ENCODE peak calls at places on chromosome 2, in five cellular contexts. X is A549, N is mucosa of descending colon, Q is B cell, K is SK-N-SH. Z is an unnamed sample.

GRCh38 chr2:144583362-144583692 is 63.4 kb upstream of the ZEB2 start:
- DNase-seq in N (no peak), K (no peak), Q (no peak), X (no peak), Z (no peak)

GRCh38 chr2:31770718-31771117 is 190.0 kb upstream of the SRD5A2 start:
- DNase-seq in Q (no peak), N (no peak), K (no peak), X (no peak), Z (no peak)

GRCh38 chr2:1420746-1421480 is 7.7 kb downstream of the TPO start:
- DNase-seq in X (no peak), Q (no peak), N (no peak), K (no peak), Z (no peak)

GRCh38 chr2:7102831-7103230 is 185.6 kb downstream of the RNF144A start:
- DNase-seq in N (no peak), X (no peak), Q (no peak), K (no peak), Z (no peak)

GRCh38 chr2:183224933-183225332 is 100.7 kb downstream of the NUP35 start:
- DNase-seq in K (no peak), Q (no peak), N (no peak), X (no peak), Z (no peak)

GRCh38 chr2:118881490-118882129 is 34.2 kb upstream of the EN1 start:
- DNase-seq in Q (peak; percentile 32), X (peak; percentile 55), N (peak; percentile 82), K (peak; percentile 58), Z (peak; percentile 67)

GRCh38 chr2:239286901-239287300 is 113.9 kb downstream of the HDAC4 start:
- DNase-seq in Q (no peak), N (peak; percentile 20), X (no peak), K (no peak), Z (no peak)

GRCh38 chr2:127097841-127098651 is 8.9 kb downstream of the BIN1 start:
- DNase-seq in N (peak; percentile 30), K (peak; percentile 71), Q (no peak), X (no peak), Z (no peak)

GRCh38 chr2:145304501-145304900 is 784.6 kb upstream of the ZEB2 start:
- DNase-seq in Q (no peak), K (no peak), X (no peak), N (no peak), Z (no peak)

GRCh38 chr2:151482310-151482709 is 72.6 kb downstream of the RIF1 start:
- DNase-seq in Q (no peak), K (no peak), N (no peak), X (no peak), Z (no peak)

GRCh38 chr2:190607014-190607597 is 41.8 kb upstream of the NAB1 start:
- DNase-seq in N (no peak), Q (no peak), X (peak; percentile 61), K (no peak), Z (no peak)

GRCh38 chr2:219434718-219435525 is at the start of gene SPEG:
- DNase-seq in X (no peak), K (no peak), Q (no peak), N (no peak), Z (no peak)

GRCh38 chr2:236625156-236625690 is 55.6 kb downstream of the ACKR3 start:
- DNase-seq in X (no peak), Q (no peak), K (no peak), N (no peak), Z (no peak)

GRCh38 chr2:200257570-200257969 is 48.9 kb upstream of the SPATS2L start:
- DNase-seq in X (no peak), Q (no peak), K (no peak), N (no peak), Z (no peak)

GRCh38 chr2:67689186-67689585 is 292.1 kb downstream of the ETAA1 start:
- DNase-seq in K (no peak), Q (no peak), X (no peak), N (no peak), Z (no peak)

GRCh38 chr2:31561823-31562222 is 18.9 kb downstream of the SRD5A2 start:
- DNase-seq in X (no peak), Q (no peak), N (no peak), K (no peak), Z (no peak)

GRCh38 chr2:100264121-100264520 is 58.2 kb downstream of the LONRF2 start:
- DNase-seq in K (no peak), N (no peak), X (no peak), Q (no peak), Z (no peak)

GRCh38 chr2:134216152-134216829 is 37.6 kb upstream of the MGAT5 start:
- DNase-seq in N (no peak), Q (no peak), K (no peak), X (no peak), Z (no peak)
- TF ChIP-seq CTCF in N (no peak), Q (no peak), K (no peak), X (no peak), Z (no peak)

DNA sequence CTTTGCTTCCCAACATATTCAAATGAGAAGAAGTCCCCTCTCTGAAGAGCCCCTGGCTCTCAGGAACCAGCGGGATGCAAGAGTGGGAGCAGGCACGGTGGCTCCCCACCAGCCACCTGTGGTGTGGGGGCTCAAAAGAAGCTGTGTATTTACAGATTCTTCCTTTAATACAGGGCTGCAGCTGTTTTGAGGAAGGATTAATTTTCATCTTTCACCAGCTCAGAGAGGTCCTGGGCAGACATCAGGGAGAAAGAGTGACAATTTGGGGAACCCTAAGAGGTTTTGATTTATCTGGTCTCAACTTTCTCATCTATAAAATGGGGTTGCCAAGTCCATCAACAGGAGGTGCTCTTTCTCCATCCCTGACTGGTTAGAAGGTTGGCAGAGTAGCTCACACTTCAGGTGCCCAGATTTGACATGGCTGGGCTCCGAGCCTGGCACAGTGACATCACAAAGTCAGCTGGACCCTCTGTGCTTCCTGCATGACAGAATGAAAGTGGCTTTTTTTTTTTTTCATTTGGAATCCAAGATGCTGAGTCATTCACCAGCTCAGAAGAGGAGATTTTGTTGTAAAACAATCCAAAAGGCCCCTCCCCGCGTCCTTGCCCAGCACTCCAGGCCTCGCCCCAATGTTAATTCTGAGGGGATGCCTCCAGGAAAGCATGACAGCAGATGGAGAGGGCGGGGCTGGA is 15.5 kb upstream of the SIX2 start:
- DNase-seq in Q (no peak), X (peak; percentile 89), K (no peak), N (no peak), Z (no peak)
- TF ChIP-seq CTCF in Q (no peak), X (peak; percentile 70), K (peak; percentile 67), N (no peak), Z (no peak)

GRCh38 chr2:34570266-34570872 is 971.3 kb upstream of the FAM98A start:
- DNase-seq in Q (no peak), N (no peak), X (peak; percentile 47), K (peak; percentile 14), Z (peak; percentile 9)
- TF ChIP-seq CTCF in Q (no peak), N (no peak), X (peak; percentile 12), K (peak; percentile 36), Z (no peak)

GRCh38 chr2:86370579-86370978 is 33.2 kb upstream of the REEP1 start:
- DNase-seq in N (no peak), K (no peak), Q (no peak), X (no peak), Z (no peak)
- TF ChIP-seq CTCF in N (no peak), K (no peak), Q (no peak), X (no peak), Z (no peak)

Z was measured in GM20000.